ENCODE peak calls at places on chromosomes 2 and 18, in nine cellular contexts. R is upper lobe of left lung, Z is lower lobe of right lung, L is body of pancreas, W is cardiac muscle cell, I is IMR-90, F is HCT116, P is psoas muscle, X is Panc1. H is an unnamed sample. For H3K4me1 and H3K9me3, the result is how much of the 10 kb centered on the place peaks cover.

GRCh38 chr2:16861154-16861929 is 195.7 kb upstream of the CYRIA start:
- DNase-seq in R (no peak), Z (no peak), L (no peak), W (peak), I (no peak), F (no peak), P (no peak), X (no peak), H (no peak)

GRCh38 chr2:73938761-73939352 is 12.2 kb downstream of the DGUOK start:
- DNase-seq in R (no peak), Z (no peak), L (no peak), W (peak), I (peak), F (no peak), P (no peak), X (no peak), H (no peak)

GRCh38 chr2:61161888-61162287 is at the start of gene C2orf74:
- DNase-seq in R (no peak), Z (no peak), L (no peak), W (no peak), I (no peak), F (no peak), P (no peak), X (no peak), H (no peak)

GRCh38 chr2:206212673-206213513 is 53.2 kb downstream of the EEF1B2 start:
- DNase-seq in R (no peak), Z (no peak), L (no peak), W (peak), I (peak), F (no peak), P (no peak), X (no peak), H (no peak)

GRCh38 chr18:23386317-23386716 is 66.8 kb upstream of the RIOK3 start:
- DNase-seq in R (no peak), Z (no peak), L (no peak), W (no peak), I (no peak), F (no peak), P (no peak), X (no peak), H (no peak)

GRCh38 chr2:144099746-144100438 is 420.0 kb downstream of the ZEB2 start:
- DNase-seq in R (no peak), Z (no peak), L (no peak), W (peak), I (peak), F (no peak), P (no peak), X (no peak), H (no peak)

GRCh38 chr18:9673296-9674251 is 34.5 kb upstream of the RAB31 start:
- DNase-seq in R (peak), Z (peak), L (peak), W (peak), I (peak), F (peak), P (no peak), X (peak), H (peak)

GRCh38 chr2:177551989-177552413 is 159.4 kb downstream of the AGPS start:
- DNase-seq in R (no peak), Z (peak), L (peak), W (peak), I (no peak), F (no peak), P (no peak), X (no peak), H (peak)

DNA sequence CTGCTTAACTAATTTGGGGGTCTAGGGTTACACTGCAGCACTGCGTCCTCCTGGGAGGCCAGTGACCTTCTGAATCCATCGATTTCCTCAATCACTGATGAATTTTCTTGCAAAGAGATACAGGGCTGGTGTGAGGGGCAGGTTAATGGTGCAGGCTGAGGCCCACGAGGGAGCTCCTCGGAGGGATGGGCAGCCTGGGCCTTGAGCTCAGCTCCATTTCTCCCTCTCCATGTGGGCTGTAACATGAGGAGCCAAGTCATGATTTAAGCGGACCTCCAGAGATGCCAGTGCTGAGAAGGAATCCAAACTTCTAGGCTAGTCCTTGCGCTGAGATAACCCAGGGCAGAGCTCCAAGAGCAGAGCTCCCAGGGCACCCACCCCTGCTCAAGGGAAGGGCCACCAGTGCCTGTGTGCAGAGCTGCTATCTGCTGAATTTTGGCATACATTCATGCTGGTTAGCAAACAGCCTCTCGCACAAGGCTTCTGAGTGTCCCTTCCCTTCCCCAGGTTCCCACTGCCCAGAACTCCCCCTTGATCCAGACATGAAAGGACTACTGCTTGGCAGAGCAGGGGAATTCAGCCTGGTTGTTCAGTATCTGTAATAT is 95.1 kb downstream of the MRO start:
- DNase-seq in R (no peak), Z (no peak), L (no peak), W (peak), I (no peak), F (no peak), P (no peak), X (no peak), H (no peak)
- H3K4me1 ChIP-seq in R (under half), Z (under half), L (under half), W (under half), I (under half), F (under half), P (under half), X (under half), H (under half)

DNA sequence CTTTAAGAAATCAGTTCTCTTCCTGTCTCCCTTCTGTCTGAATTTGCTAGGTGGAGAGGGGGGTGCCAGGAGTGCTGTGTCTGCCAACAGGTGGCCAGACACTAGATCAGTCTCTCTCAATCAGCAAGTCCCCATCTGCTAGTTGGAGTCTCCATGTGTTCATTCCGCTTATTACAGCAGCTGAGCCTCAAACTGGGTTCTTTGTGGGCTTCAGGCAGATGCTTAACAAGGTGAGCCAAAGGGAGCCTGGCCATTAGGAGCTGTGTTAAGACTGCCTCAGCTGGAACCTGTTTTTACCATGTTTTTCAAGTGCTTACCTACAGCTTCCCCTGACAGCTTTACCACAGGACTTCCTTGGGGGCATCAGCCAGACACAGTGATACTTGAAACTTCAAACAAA is 401.9 kb downstream of the LRP1B start:
- DNase-seq in R (no peak), Z (no peak), L (no peak), W (no peak), I (no peak), F (no peak), P (no peak), X (no peak), H (no peak)
- TF ChIP-seq CTCF in R (no peak), Z (no peak), L (no peak), W (no peak), I (no peak), F (no peak), P (no peak), X (no peak), H (no peak)

GRCh38 chr2:26818972-26819371 is 29.0 kb upstream of the DPYSL5 start:
- DNase-seq in R (no peak), Z (no peak), L (no peak), W (no peak), I (no peak), F (no peak), P (no peak), X (no peak), H (no peak)
- H3K9me3 ChIP-seq in R (under half), Z (under half), L (under half), W (under half), I (under half), F (under half), P (under half), X (under half), H (under half)

GRCh38 chr2:234673961-234674759 is 177.3 kb upstream of the ARL4C start:
- DNase-seq in R (no peak), Z (no peak), L (no peak), W (peak), I (no peak), F (no peak), P (no peak), X (no peak), H (no peak)
- H3K4me1 ChIP-seq in R (under half), Z (under half), L (under half), W (under half), I (half or more), F (half or more), P (under half), X (under half), H (under half)

GRCh38 chr2:29314816-29315571 is 199.8 kb downstream of the CLIP4 start:
- DNase-seq in R (peak), Z (peak), L (no peak), W (peak), I (no peak), F (no peak), P (no peak), X (no peak), H (no peak)
- TF ChIP-seq CTCF in R (peak), Z (no peak), L (no peak), W (no peak), I (no peak), F (no peak), P (no peak), X (no peak), H (no peak)

GRCh38 chr18:72104851-72105250 is 439.3 kb downstream of the CBLN2 start:
- DNase-seq in R (no peak), Z (no peak), L (no peak), W (no peak), I (no peak), F (no peak), P (no peak), X (no peak), H (no peak)
- H3K9me3 ChIP-seq in R (under half), Z (under half), L (under half), W (under half), I (under half), F (under half), P (under half), X (under half), H (under half)

GRCh38 chr2:101736233-101736632 is 38.7 kb downstream of the MAP4K4 start:
- DNase-seq in R (no peak), Z (no peak), L (no peak), W (no peak), I (no peak), F (no peak), P (no peak), X (no peak), H (no peak)
- H3K4me1 ChIP-seq in R (half or more), Z (half or more), L (half or more), W (under half), I (under half), F (under half), P (half or more), X (under half), H (under half)

DNA sequence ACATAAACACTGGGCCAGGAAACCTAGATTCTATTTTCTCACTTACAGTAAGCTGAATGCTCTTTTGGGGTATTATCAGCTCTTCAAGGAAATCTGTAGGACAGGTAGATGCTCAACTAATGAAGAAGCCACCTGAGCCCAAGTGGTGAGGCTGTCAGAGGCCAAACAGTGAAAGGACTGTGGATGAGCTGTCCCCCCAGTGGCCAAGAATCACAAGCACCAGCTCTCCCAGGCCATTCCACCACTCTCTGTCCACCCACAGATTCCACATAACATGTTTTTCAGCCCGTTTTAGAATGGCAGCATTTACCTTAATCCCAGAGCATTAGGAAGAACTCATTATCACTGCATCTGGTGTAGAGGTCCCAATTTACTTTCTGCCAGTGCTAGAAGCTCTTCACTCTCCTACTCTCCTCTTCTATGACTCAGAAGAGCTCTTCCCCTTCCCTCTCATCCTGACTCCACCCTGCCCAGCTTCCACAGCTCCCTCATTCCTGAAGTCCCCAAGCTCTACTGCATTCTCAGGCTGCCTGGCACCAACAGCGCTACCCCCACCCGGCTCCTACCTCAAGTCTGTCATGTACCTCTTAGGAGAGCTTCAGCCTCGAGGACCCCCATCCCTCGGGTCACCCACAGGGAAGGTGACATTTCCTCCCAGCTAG is 43.8 kb upstream of the GORASP2 start:
- DNase-seq in R (no peak), Z (no peak), L (no peak), W (no peak), I (no peak), F (no peak), P (no peak), X (no peak), H (no peak)
- TF ChIP-seq CTCF in R (no peak), Z (no peak), L (no peak), W (no peak), I (no peak), F (peak), P (no peak), X (no peak), H (no peak)

DNA sequence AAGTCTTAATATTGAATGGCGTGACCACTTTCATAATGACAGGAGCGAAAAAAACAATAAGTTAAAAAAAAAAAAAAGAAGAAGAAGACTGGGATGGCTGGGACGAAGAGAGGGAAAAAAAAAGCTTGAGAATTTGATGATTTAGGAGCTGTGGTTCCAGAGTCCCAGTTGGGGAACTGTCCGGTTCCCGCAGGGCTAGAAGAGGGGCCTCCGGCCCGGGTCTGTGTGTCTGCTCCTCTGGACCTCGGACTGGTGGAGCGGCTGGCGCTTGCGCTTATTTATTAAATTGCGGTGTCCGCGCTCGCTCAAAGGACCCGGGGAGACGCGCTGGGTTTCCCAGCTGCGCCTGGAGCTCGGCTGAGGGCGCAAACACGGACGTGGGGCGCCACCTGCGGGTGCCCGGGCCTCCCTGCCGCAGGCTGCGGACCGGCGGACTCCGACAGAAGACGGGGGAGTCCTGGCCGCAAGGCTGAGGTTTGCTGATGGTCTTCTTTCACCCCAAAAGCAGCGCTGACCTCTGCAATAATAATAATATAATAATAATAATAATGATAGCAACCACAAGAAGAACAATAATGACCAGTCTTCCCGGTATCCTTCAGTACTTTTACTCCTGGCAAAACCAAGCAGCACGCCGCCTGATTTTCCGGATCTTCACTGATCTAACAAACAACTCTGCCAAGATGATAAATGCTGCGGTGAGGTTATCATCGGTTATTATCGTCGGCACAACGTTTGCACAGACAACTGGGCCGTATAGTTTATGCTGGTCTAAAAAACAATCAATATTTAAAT is at the start of gene CBLN2:
- DNase-seq in R (peak), Z (peak), L (peak), W (peak), I (peak), F (no peak), P (no peak), X (no peak), H (peak)
- H3K9me3 ChIP-seq in R (under half), Z (under half), L (under half), W (under half), I (under half), F (under half), P (under half), X (under half), H (under half)

GRCh38 chr2:46967990-46968647 is 52.5 kb upstream of the MCFD2 start:
- DNase-seq in R (peak), Z (peak), L (peak), W (peak), I (peak), F (peak), P (peak), X (no peak), H (no peak)

GRCh38 chr2:46973687-46974086 is 58.1 kb upstream of the MCFD2 start:
- DNase-seq in R (no peak), Z (no peak), L (no peak), W (no peak), I (no peak), F (no peak), P (no peak), X (no peak), H (no peak)

GRCh38 chr2:46972438-46972837 is 56.8 kb upstream of the MCFD2 start:
- DNase-seq in R (no peak), Z (no peak), L (no peak), W (no peak), I (no peak), F (no peak), P (no peak), X (no peak), H (no peak)

GRCh38 chr2:46971914-46972313 is 56.3 kb upstream of the MCFD2 start:
- DNase-seq in R (no peak), Z (no peak), L (no peak), W (no peak), I (no peak), F (no peak), P (no peak), X (no peak), H (no peak)

GRCh38 chr2:46970334-46971288 is 55.0 kb upstream of the MCFD2 start:
- DNase-seq in R (peak), Z (peak), L (peak), W (peak), I (peak), F (no peak), P (peak), X (no peak), H (peak)
- H3K4me1 ChIP-seq in R (under half), Z (half or more), L (half or more), W (under half), I (under half), F (half or more), P (under half), X (under half), H (half or more)

H was measured in right lobe of liver.